ENCODE peak calls at places on chromosome 13, in ten cellular contexts. L, A, O, W, Z, T, D, C, E and V are unnamed samples.

GRCh38 chr13:110027470-110028240 is 241.3 kb upstream of the IRS2 start:
- DNase-seq in L (no peak), A (no peak), O (no peak), W (no peak), Z (no peak), T (no peak), D (no peak), C (no peak), E (no peak), V (no peak)

GRCh38 chr13:31950121-31950810 is 81.3 kb upstream of the FRY start:
- DNase-seq in L (no peak), A (no peak), O (no peak), W (no peak), Z (no peak), T (no peak), D (no peak), C (no peak), E (no peak), V (no peak)

GRCh38 chr13:22740264-22740663 is 440.5 kb upstream of the SGCG start:
- DNase-seq in L (no peak), A (no peak), O (no peak), W (no peak), Z (no peak), T (no peak), D (no peak), C (peak), E (no peak), V (no peak)

GRCh38 chr13:110363009-110363408 is 55.9 kb downstream of the COL4A2 start:
- DNase-seq in L (no peak), A (no peak), O (no peak), W (peak), Z (peak), T (no peak), D (no peak), C (no peak), E (no peak), V (no peak)

GRCh38 chr13:31149604-31150003 is 12.1 kb downstream of the HSPH1 start:
- DNase-seq in L (no peak), A (no peak), O (no peak), W (no peak), Z (no peak), T (no peak), D (no peak), C (no peak), E (no peak), V (no peak)

GRCh38 chr13:45527699-45528462 is 63.1 kb downstream of the COG3 start:
- DNase-seq in L (no peak), A (no peak), O (no peak), W (no peak), Z (peak), T (no peak), D (no peak), C (peak), E (no peak), V (no peak)

GRCh38 chr13:105291987-105292386 is 1243.5 kb downstream of the EFNB2 start:
- DNase-seq in L (no peak), A (no peak), O (no peak), W (no peak), Z (no peak), T (no peak), D (no peak), C (no peak), E (no peak), V (no peak)

GRCh38 chr13:39531646-39532045 is 71.3 kb downstream of the LHFPL6 start:
- DNase-seq in L (no peak), A (peak), O (no peak), W (no peak), Z (peak), T (no peak), D (no peak), C (no peak), E (no peak), V (peak)

GRCh38 chr13:105442941-105443340 is 1092.5 kb downstream of the EFNB2 start:
- DNase-seq in L (peak), A (peak), O (no peak), W (no peak), Z (peak), T (no peak), D (no peak), C (peak), E (no peak), V (peak)

GRCh38 chr13:24124789-24125476 is 35.6 kb upstream of the SPATA13 start:
- DNase-seq in L (no peak), A (no peak), O (no peak), W (no peak), Z (no peak), T (no peak), D (no peak), C (no peak), E (no peak), V (no peak)

GRCh38 chr13:42807236-42807635 is 25.9 kb downstream of the FAM216B start:
- DNase-seq in L (no peak), A (no peak), O (no peak), W (no peak), Z (no peak), T (no peak), D (no peak), C (no peak), E (no peak), V (no peak)

GRCh38 chr13:35512271-35512920 is 35.9 kb upstream of the MAB21L1 start:
- DNase-seq in L (peak), A (peak), O (no peak), W (no peak), Z (peak), T (no peak), D (no peak), C (no peak), E (no peak), V (peak)

DNA sequence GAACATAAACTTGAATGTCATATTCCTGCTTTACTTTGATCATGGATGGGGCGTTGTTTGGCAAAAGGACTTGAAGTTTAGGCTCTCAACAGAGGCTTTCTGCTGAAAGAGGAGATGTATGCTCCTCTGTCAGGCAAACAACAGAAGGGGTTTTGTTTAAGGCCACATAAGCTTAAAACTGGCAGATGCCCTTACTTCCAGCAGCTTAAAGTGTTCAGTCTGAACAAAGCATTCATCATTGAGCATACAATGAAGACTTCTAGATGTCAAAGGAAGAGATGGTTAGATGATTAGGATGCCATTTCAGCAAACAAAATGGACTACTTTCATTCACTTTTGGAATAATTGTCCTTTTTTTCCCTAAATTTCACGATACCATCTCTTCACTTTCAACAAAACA is 484.5 kb downstream of the SLITRK6 start:
- DNase-seq in L (no peak), A (no peak), O (no peak), W (no peak), Z (no peak), T (no peak), D (no peak), C (no peak), E (no peak), V (no peak)
- H3K4me3 ChIP-seq in L (no peak), A (no peak), O (no peak), W (no peak), Z (no peak), T (no peak), D (no peak), C (no peak), E (no peak), V (no peak)

GRCh38 chr13:98976338-98976737 is 1.5 kb downstream of the DOCK9 start:
- DNase-seq in L (no peak), A (no peak), O (no peak), W (no peak), Z (peak), T (no peak), D (no peak), C (no peak), E (no peak), V (peak)

GRCh38 chr13:98976941-98977340 is 923 bp downstream of the DOCK9 start:
- DNase-seq in L (no peak), A (no peak), O (no peak), W (no peak), Z (peak), T (no peak), D (no peak), C (no peak), E (no peak), V (no peak)

GRCh38 chr13:98979012-98979411 is 1.1 kb upstream of the DOCK9 start:
- DNase-seq in L (no peak), A (no peak), O (no peak), W (no peak), Z (no peak), T (no peak), D (no peak), C (no peak), E (no peak), V (no peak)

GRCh38 chr13:98977568-98978270 is at the start of gene DOCK9:
- DNase-seq in L (peak), A (peak), O (peak), W (no peak), Z (peak), T (peak), D (peak), C (no peak), E (no peak), V (peak)

DNA sequence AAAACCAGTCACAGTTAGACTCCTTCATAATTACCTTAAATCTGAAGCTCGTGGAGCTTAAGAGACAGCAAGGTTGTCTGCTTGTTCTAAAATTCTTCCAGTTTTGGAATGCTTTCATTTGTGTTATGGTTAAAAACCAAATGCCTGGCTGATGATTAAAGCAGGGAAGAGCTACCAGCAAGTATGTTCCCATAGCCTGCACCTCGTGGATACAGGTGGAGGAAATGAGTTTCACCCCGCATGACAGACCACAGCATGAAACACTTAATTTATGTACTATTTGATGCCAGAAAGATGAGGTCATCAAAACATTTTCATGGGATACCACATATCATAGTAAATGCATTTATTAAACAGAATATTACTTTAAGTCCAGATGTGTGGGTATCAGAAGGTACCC is 416 bp upstream of the DOCK9 start:
- DNase-seq in L (no peak), A (peak), O (no peak), W (no peak), Z (peak), T (no peak), D (no peak), C (no peak), E (no peak), V (peak)
- H3K4me3 ChIP-seq in L (no peak), A (peak), O (peak), W (peak), Z (peak), T (peak), D (no peak), C (no peak), E (peak), V (peak)

GRCh38 chr13:21077360-21078353 is 16.3 kb upstream of the LATS2 start:
- DNase-seq in L (no peak), A (no peak), O (no peak), W (no peak), Z (no peak), T (no peak), D (no peak), C (no peak), E (no peak), V (no peak)
- H3K4me3 ChIP-seq in L (no peak), A (no peak), O (no peak), W (no peak), Z (no peak), T (no peak), D (no peak), C (no peak), E (peak), V (no peak)

GRCh38 chr13:37954191-37954590 is 84.6 kb upstream of the TRPC4 start:
- DNase-seq in L (no peak), A (peak), O (no peak), W (no peak), Z (no peak), T (no peak), D (no peak), C (no peak), E (no peak), V (no peak)
- H3K4me3 ChIP-seq in L (no peak), A (no peak), O (no peak), W (no peak), Z (no peak), T (no peak), D (no peak), C (no peak), E (no peak), V (no peak)

GRCh38 chr13:57425531-57425930 is 206.0 kb upstream of the PCDH17 start:
- DNase-seq in L (no peak), A (no peak), O (no peak), W (no peak), Z (no peak), T (no peak), D (no peak), C (no peak), E (no peak), V (no peak)
- H3K4me3 ChIP-seq in L (no peak), A (no peak), O (no peak), W (no peak), Z (no peak), T (no peak), D (no peak), C (no peak), E (no peak), V (no peak)

DNA sequence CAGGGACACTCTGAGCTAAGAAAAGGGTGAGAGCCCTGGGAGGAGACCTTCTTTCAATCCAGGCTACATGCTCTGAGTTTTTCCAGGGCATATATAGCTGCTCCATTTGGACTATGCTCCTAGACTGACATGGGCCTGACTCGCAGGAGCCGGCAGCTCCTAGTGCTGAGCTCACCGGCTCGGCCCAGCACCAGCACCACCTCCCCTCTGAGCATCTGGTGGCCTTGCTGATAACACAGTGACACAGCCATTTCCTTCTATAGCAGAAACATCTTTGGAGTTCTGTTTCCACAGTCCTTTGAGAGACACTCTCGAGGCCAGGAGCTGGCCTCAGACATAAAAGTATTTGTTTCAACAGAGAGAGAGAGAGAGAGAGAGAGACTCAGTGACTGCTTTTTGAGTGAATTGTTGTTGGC is 184.9 kb downstream of the TM9SF2 start:
- DNase-seq in L (peak), A (no peak), O (no peak), W (no peak), Z (peak), T (peak), D (peak), C (peak), E (no peak), V (no peak)
- H3K4me3 ChIP-seq in L (no peak), A (no peak), O (no peak), W (no peak), Z (no peak), T (no peak), D (no peak), C (no peak), E (no peak), V (no peak)

GRCh38 chr13:41458939-41459753 is 1.8 kb downstream of the RGCC start:
- DNase-seq in L (no peak), A (peak), O (no peak), W (peak), Z (peak), T (no peak), D (peak), C (peak), E (peak), V (no peak)

GRCh38 chr13:41461527-41462124 is 4.3 kb downstream of the RGCC start:
- DNase-seq in L (no peak), A (no peak), O (no peak), W (no peak), Z (no peak), T (no peak), D (no peak), C (no peak), E (no peak), V (no peak)

GRCh38 chr13:41459754-41460111 is 2.4 kb downstream of the RGCC start:
- DNase-seq in L (no peak), A (no peak), O (no peak), W (no peak), Z (no peak), T (no peak), D (no peak), C (no peak), E (no peak), V (no peak)

GRCh38 chr13:41462427-41462826 is 5.1 kb downstream of the RGCC start:
- DNase-seq in L (no peak), A (no peak), O (no peak), W (no peak), Z (no peak), T (no peak), D (no peak), C (no peak), E (no peak), V (no peak)

DNA sequence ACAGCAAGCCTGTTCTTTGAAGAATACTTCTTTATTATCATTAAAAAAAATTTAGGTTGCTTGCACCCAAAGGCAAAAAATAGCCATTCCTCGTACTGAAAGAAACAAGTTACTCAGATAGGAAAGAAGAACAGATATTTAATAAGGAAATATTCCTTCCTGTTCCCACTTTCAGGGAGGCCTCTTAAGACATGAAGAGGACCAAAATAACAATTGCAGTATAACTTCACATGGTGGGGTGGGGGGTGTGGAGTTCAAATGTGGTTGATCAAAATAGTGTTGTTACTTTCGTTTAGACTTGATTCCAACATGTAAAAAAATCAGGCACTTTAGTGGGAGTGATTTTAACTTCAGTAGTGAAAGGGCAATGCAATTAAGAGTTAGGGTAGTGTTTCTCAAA is 3.6 kb downstream of the RGCC start:
- DNase-seq in L (no peak), A (no peak), O (no peak), W (no peak), Z (no peak), T (no peak), D (no peak), C (no peak), E (no peak), V (no peak)
- H3K4me3 ChIP-seq in L (no peak), A (no peak), O (peak), W (no peak), Z (no peak), T (no peak), D (no peak), C (no peak), E (no peak), V (no peak)